ENCODE peak calls at places on chromosomes 12 and 14, in ten cellular contexts. F is H9; C is OCI-LY7; U is breast epithelium; V is endothelial cell of umbilical vein; W is progenitor cell of endocrine pancreas; G is GM10248; N is hepatocyte; J is CD4-positive, alpha-beta T cell; D is esophagus squamous epithelium. B is an unnamed sample.

GRCh38 chr14:50101417-50101816 is 15.0 kb downstream of the VCPKMT start:
- DNase-seq in F (no peak), C (no peak), U (no peak), V (no peak), W (no peak), G (no peak), N (no peak), J (no peak), D (no peak), B (no peak)

GRCh38 chr12:4212845-4213244 is 60.7 kb upstream of the CCND2 start:
- DNase-seq in F (peak), C (no peak), U (no peak), V (no peak), W (no peak), G (no peak), N (no peak), J (no peak), D (no peak), B (no peak)

GRCh38 chr12:5259523-5259922 is 172.4 kb upstream of the NTF3 start:
- DNase-seq in F (no peak), C (no peak), U (no peak), V (no peak), W (no peak), G (no peak), N (no peak), J (no peak), D (no peak), B (no peak)

GRCh38 chr12:5083955-5084849 is 40.5 kb downstream of the KCNA5 start:
- DNase-seq in F (no peak), C (peak), U (no peak), V (peak), W (peak), G (peak), N (peak), J (no peak), D (no peak), B (no peak)

GRCh38 chr12:49200882-49201594 is 12.2 kb upstream of the TUBA1A start:
- DNase-seq in F (peak), C (peak), U (no peak), V (peak), W (no peak), G (peak), N (peak), J (no peak), D (no peak), B (no peak)

GRCh38 chr12:61879229-61879628 is 381.0 kb upstream of the USP15 start:
- DNase-seq in F (no peak), C (no peak), U (no peak), V (no peak), W (no peak), G (no peak), N (no peak), J (no peak), D (no peak), B (no peak)

GRCh38 chr12:12562016-12562483 is 613 bp downstream of the DUSP16 start:
- DNase-seq in F (peak), C (peak), U (no peak), V (peak), W (peak), G (peak), N (peak), J (peak), D (no peak), B (no peak)

GRCh38 chr14:76951149-76951548 is 77.4 kb downstream of the IRF2BPL start:
- DNase-seq in F (no peak), C (no peak), U (no peak), V (peak), W (no peak), G (no peak), N (peak), J (no peak), D (no peak), B (no peak)

GRCh38 chr12:18340796-18341195 is 79.5 kb downstream of the PIK3C2G start:
- DNase-seq in F (no peak), C (no peak), U (no peak), V (no peak), W (no peak), G (no peak), N (no peak), J (no peak), D (no peak), B (no peak)

GRCh38 chr14:77133718-77134338 is 7.8 kb downstream of the ZDHHC22 start:
- DNase-seq in F (peak), C (peak), U (no peak), V (peak), W (peak), G (peak), N (peak), J (peak), D (no peak), B (peak)

GRCh38 chr14:99234982-99235491 is 37.0 kb downstream of the BCL11B start:
- DNase-seq in F (peak), C (no peak), U (no peak), V (no peak), W (no peak), G (no peak), N (peak), J (no peak), D (no peak), B (no peak)

GRCh38 chr14:65879218-65880009 is 466.9 kb downstream of the FUT8 start:
- DNase-seq in F (no peak), C (no peak), U (no peak), V (peak), W (no peak), G (no peak), N (no peak), J (no peak), D (no peak), B (no peak)

GRCh38 chr14:29803045-29803444 is 124.6 kb downstream of the PRKD1 start:
- DNase-seq in F (no peak), C (no peak), U (no peak), V (no peak), W (no peak), G (no peak), N (no peak), J (no peak), D (no peak), B (no peak)

DNA sequence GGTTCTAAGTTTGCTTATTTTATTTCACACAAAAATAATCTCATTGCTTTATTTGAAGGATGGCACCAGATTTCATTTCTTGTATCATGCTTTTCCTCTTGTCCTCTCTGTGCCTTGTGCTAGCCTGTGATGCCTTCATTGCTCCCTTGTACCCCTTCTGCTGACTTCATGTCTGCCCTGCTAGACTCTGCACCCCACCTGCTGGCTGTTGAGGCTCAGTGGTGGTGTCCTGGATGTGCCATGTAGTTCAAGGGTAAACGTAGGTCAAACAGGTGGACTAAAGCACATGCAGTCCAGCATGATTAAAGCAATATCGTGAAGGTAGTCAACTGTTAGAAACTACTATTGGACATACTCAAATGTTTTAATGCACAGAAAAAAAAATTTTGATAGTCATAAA is 21.6 kb downstream of the MRPS35 start:
- DNase-seq in F (peak), C (peak), U (no peak), V (no peak), W (no peak), G (no peak), N (peak), J (no peak), D (no peak), B (no peak)
- TF ChIP-seq CTCF in F (peak), C (peak), U (no peak), V (peak), W (peak), G (peak), N (peak), J (no peak), D (no peak), B (no peak)

GRCh38 chr14:93023039-93023438 is 92.7 kb downstream of the ITPK1 start:
- DNase-seq in F (peak), C (peak), U (no peak), V (no peak), W (no peak), G (no peak), N (no peak), J (no peak), D (no peak), B (no peak)
- TF ChIP-seq CTCF in F (no peak), C (no peak), U (no peak), V (no peak), W (no peak), G (no peak), N (no peak), J (no peak), D (no peak), B (no peak)

GRCh38 chr12:120367252-120367923 is 1.6 kb downstream of the MSI1 start:
- DNase-seq in F (peak), C (no peak), U (no peak), V (no peak), W (no peak), G (no peak), N (peak), J (no peak), D (no peak), B (no peak)
- TF ChIP-seq CTCF in F (peak), C (peak), U (no peak), V (peak), W (peak), G (peak), N (peak), J (no peak), D (no peak), B (peak)

GRCh38 chr12:93569656-93570551 is 2.6 kb upstream of the SOCS2 start:
- DNase-seq in F (peak), C (peak), U (peak), V (peak), W (peak), G (peak), N (peak), J (peak), D (peak), B (peak)

GRCh38 chr12:93571854-93572711 is at the start of gene SOCS2:
- DNase-seq in F (peak), C (no peak), U (no peak), V (peak), W (peak), G (peak), N (peak), J (no peak), D (no peak), B (peak)

GRCh38 chr12:93570552-93571359 is 1.7 kb upstream of the SOCS2 start:
- DNase-seq in F (peak), C (peak), U (peak), V (peak), W (peak), G (peak), N (peak), J (peak), D (peak), B (peak)

GRCh38 chr12:93572712-93573551 is 457 bp downstream of the SOCS2 start:
- DNase-seq in F (peak), C (no peak), U (no peak), V (peak), W (peak), G (peak), N (peak), J (no peak), D (no peak), B (no peak)

GRCh38 chr12:93571360-93571853 is 1.1 kb upstream of the SOCS2 start:
- DNase-seq in F (peak), C (no peak), U (no peak), V (peak), W (peak), G (peak), N (peak), J (peak), D (no peak), B (peak)
- TF ChIP-seq CTCF in F (peak), C (peak), U (peak), V (no peak), W (peak), G (peak), N (peak), J (no peak), D (no peak), B (peak)

GRCh38 chr14:43204816-43205215 is 1302.3 kb downstream of the FSCB start:
- DNase-seq in F (no peak), C (no peak), U (no peak), V (no peak), W (no peak), G (no peak), N (no peak), J (no peak), D (no peak), B (no peak)
- TF ChIP-seq CTCF in F (no peak), C (no peak), U (no peak), V (no peak), W (no peak), G (no peak), N (no peak), J (no peak), D (no peak), B (no peak)

B was measured in type B pancreatic cell.